ENCODE peak calls at places on chromosomes 3 and 15, in nine cellular contexts. One of them, this sample, is unnamed.

GRCh38 chr15:43948691-43949325 is 122.0 kb downstream of the WDR76 start:
- DNase-seq in NCI-H1694 treated with DMSO at 0.1 percent for 48 hours: no peak
- DNase-seq in retina: no peak
- DNase-seq in caudate nucleus: no peak
- DNase-seq in NCI-H146: no peak
- DNase-seq in DMS153: no peak
- DNase-seq in T-helper 1 cell: no peak
- DNase-seq in T-cell: no peak
- DNase-seq in H54: no peak
- DNase-seq in this sample: no peak

GRCh38 chr3:171184372-171184771 is 157.9 kb upstream of the SLC2A2 start:
- DNase-seq in DMS153: no peak
- DNase-seq in T-cell: no peak
- DNase-seq in T-helper 1 cell: no peak
- DNase-seq in H54: no peak
- DNase-seq in retina: no peak
- DNase-seq in NCI-H1694 treated with DMSO at 0.1 percent for 48 hours: no peak
- DNase-seq in caudate nucleus: no peak
- DNase-seq in NCI-H146: no peak
- DNase-seq in this sample: no peak

GRCh38 chr15:92803852-92804609 is 96.1 kb upstream of the CHD2 start:
- DNase-seq in H54: no peak
- DNase-seq in caudate nucleus: peak; percentile 28
- DNase-seq in T-cell: no peak
- DNase-seq in DMS153: peak; percentile 82
- DNase-seq in NCI-H146: no peak
- DNase-seq in NCI-H1694 treated with DMSO at 0.1 percent for 48 hours: no peak
- DNase-seq in T-helper 1 cell: no peak
- DNase-seq in retina: no peak
- DNase-seq in this sample: peak; percentile 14

GRCh38 chr15:93987068-93987467 is 244.3 kb upstream of the MCTP2 start:
- DNase-seq in NCI-H1694 treated with DMSO at 0.1 percent for 48 hours: no peak
- DNase-seq in NCI-H146: no peak
- DNase-seq in retina: no peak
- DNase-seq in T-cell: peak; percentile 26
- DNase-seq in T-helper 1 cell: no peak
- DNase-seq in caudate nucleus: no peak
- DNase-seq in H54: no peak
- DNase-seq in DMS153: no peak
- DNase-seq in this sample: peak; percentile 3

GRCh38 chr15:91135201-91136130 is 35.4 kb downstream of the SV2B start:
- DNase-seq in retina: no peak
- DNase-seq in caudate nucleus: peak; percentile 3
- DNase-seq in DMS153: no peak
- DNase-seq in H54: no peak
- DNase-seq in T-cell: no peak
- DNase-seq in NCI-H146: no peak
- DNase-seq in T-helper 1 cell: no peak
- DNase-seq in NCI-H1694 treated with DMSO at 0.1 percent for 48 hours: no peak
- DNase-seq in this sample: no peak

GRCh38 chr3:153284282-153284938 is 122.4 kb downstream of the RAP2B start:
- DNase-seq in NCI-H1694 treated with DMSO at 0.1 percent for 48 hours: no peak
- DNase-seq in caudate nucleus: no peak
- DNase-seq in T-cell: peak; percentile 11
- DNase-seq in NCI-H146: no peak
- DNase-seq in H54: peak; percentile 33
- DNase-seq in retina: no peak
- DNase-seq in T-helper 1 cell: peak; percentile 10
- DNase-seq in DMS153: peak; percentile 30
- DNase-seq in this sample: no peak

GRCh38 chr3:135992072-135992471 is 26.5 kb downstream of the PPP2R3A start:
- DNase-seq in NCI-H146: no peak
- DNase-seq in NCI-H1694 treated with DMSO at 0.1 percent for 48 hours: no peak
- DNase-seq in T-helper 1 cell: no peak
- DNase-seq in retina: no peak
- DNase-seq in caudate nucleus: no peak
- DNase-seq in T-cell: no peak
- DNase-seq in DMS153: no peak
- DNase-seq in H54: no peak
- DNase-seq in this sample: no peak

GRCh38 chr3:24149032-24149431 is 203.9 kb downstream of the NR1D2 start:
- DNase-seq in DMS153: no peak
- DNase-seq in retina: no peak
- DNase-seq in T-helper 1 cell: no peak
- DNase-seq in H54: no peak
- DNase-seq in T-cell: no peak
- DNase-seq in NCI-H1694 treated with DMSO at 0.1 percent for 48 hours: no peak
- DNase-seq in caudate nucleus: no peak
- DNase-seq in NCI-H146: no peak
- DNase-seq in this sample: no peak

GRCh38 chr3:62046326-62046725 is 327.0 kb downstream of the FEZF2 start:
- DNase-seq in caudate nucleus: no peak
- DNase-seq in NCI-H1694 treated with DMSO at 0.1 percent for 48 hours: no peak
- DNase-seq in retina: no peak
- DNase-seq in DMS153: no peak
- DNase-seq in T-cell: no peak
- DNase-seq in NCI-H146: no peak
- DNase-seq in T-helper 1 cell: no peak
- DNase-seq in H54: peak; percentile 6
- DNase-seq in this sample: no peak

GRCh38 chr3:133868758-133869429 is 26.8 kb downstream of the RAB6B start:
- DNase-seq in T-cell: no peak
- DNase-seq in retina: peak; percentile 53
- DNase-seq in T-helper 1 cell: no peak
- DNase-seq in caudate nucleus: no peak
- DNase-seq in NCI-H146: no peak
- DNase-seq in DMS153: no peak
- DNase-seq in NCI-H1694 treated with DMSO at 0.1 percent for 48 hours: peak; percentile 52
- DNase-seq in H54: no peak
- DNase-seq in this sample: no peak

GRCh38 chr3:121757087-121757811 is 7.7 kb upstream of the GOLGB1 start:
- DNase-seq in caudate nucleus: no peak
- DNase-seq in T-cell: no peak
- DNase-seq in H54: no peak
- DNase-seq in T-helper 1 cell: no peak
- DNase-seq in retina: no peak
- DNase-seq in DMS153: no peak
- DNase-seq in NCI-H1694 treated with DMSO at 0.1 percent for 48 hours: peak; percentile 24
- DNase-seq in NCI-H146: peak; percentile 9
- DNase-seq in this sample: no peak

GRCh38 chr3:18258492-18258891 is 166.6 kb downstream of the SATB1 start:
- DNase-seq in T-helper 1 cell: no peak
- DNase-seq in NCI-H1694 treated with DMSO at 0.1 percent for 48 hours: no peak
- DNase-seq in caudate nucleus: no peak
- DNase-seq in DMS153: no peak
- DNase-seq in T-cell: no peak
- DNase-seq in NCI-H146: no peak
- DNase-seq in retina: no peak
- DNase-seq in H54: no peak
- DNase-seq in this sample: no peak

GRCh38 chr3:30646961-30647752 is 40.8 kb downstream of the TGFBR2 start:
- DNase-seq in T-helper 1 cell: no peak
- DNase-seq in DMS153: no peak
- DNase-seq in T-cell: no peak
- DNase-seq in NCI-H1694 treated with DMSO at 0.1 percent for 48 hours: no peak
- DNase-seq in NCI-H146: no peak
- DNase-seq in retina: no peak
- DNase-seq in caudate nucleus: no peak
- DNase-seq in H54: no peak
- DNase-seq in this sample: no peak

GRCh38 chr3:37221407-37221806 is 47.0 kb upstream of the LRRFIP2 start:
- DNase-seq in H54: peak; percentile 77
- DNase-seq in T-cell: no peak
- DNase-seq in NCI-H146: no peak
- DNase-seq in retina: no peak
- DNase-seq in DMS153: no peak
- DNase-seq in caudate nucleus: no peak
- DNase-seq in T-helper 1 cell: no peak
- DNase-seq in NCI-H1694 treated with DMSO at 0.1 percent for 48 hours: no peak
- DNase-seq in this sample: no peak

GRCh38 chr15:101807345-101807945 is 4.1 kb downstream of the OR4F6 start:
- DNase-seq in H54: peak; percentile 5
- DNase-seq in T-cell: no peak
- DNase-seq in DMS153: no peak
- DNase-seq in NCI-H1694 treated with DMSO at 0.1 percent for 48 hours: no peak
- DNase-seq in NCI-H146: no peak
- DNase-seq in retina: no peak
- DNase-seq in caudate nucleus: no peak
- DNase-seq in T-helper 1 cell: no peak
- DNase-seq in this sample: no peak

GRCh38 chr3:122100591-122101491 is 45.7 kb downstream of the CD86 start:
- DNase-seq in DMS153: no peak
- DNase-seq in NCI-H1694 treated with DMSO at 0.1 percent for 48 hours: no peak
- DNase-seq in NCI-H146: no peak
- DNase-seq in retina: no peak
- DNase-seq in H54: peak; percentile 12
- DNase-seq in T-helper 1 cell: no peak
- DNase-seq in caudate nucleus: no peak
- DNase-seq in T-cell: no peak
- DNase-seq in this sample: no peak

GRCh38 chr15:52728899-52729298 is 49.7 kb upstream of the ATOSA start:
- DNase-seq in DMS153: no peak
- DNase-seq in T-helper 1 cell: no peak
- DNase-seq in NCI-H1694 treated with DMSO at 0.1 percent for 48 hours: no peak
- DNase-seq in H54: peak; percentile 5
- DNase-seq in caudate nucleus: no peak
- DNase-seq in NCI-H146: no peak
- DNase-seq in T-cell: no peak
- DNase-seq in retina: no peak
- DNase-seq in this sample: no peak